ENCODE peak calls at places on chromosomes 3 and 15, in nine cellular contexts. One of them, this sample, is unnamed.

GRCh38 chr3:141373768-141374526 is 5.6 kb downstream of the ZBTB38 start:
- DNase-seq in GM12865: no peak
- DNase-seq in activated CD8-positive, alpha-beta memory T cell treated with anti-CD3 and anti-CD28 coated beads for 48 hours: no peak
- DNase-seq in MV-4-11: no peak
- DNase-seq in stimulated activated naive CD4-positive, alpha-beta T cell: no peak
- DNase-seq in lower lobe of right lung: no peak
- DNase-seq in COR-L47: no peak
- DNase-seq in stimulated activated effector memory CD8-positive, alpha-beta T cell treated with anti-CD3 and anti-CD28 coated beads, Interleukin-12 subunit alpha, Interleukin-12 subunit beta, amount 100 ng/mL, for 72 hours: no peak
- DNase-seq in mesendoderm: peak
- DNase-seq in this sample: no peak

GRCh38 chr3:79769234-79769633 is 1.4 kb upstream of the ROBO1 start:
- DNase-seq in GM12865: no peak
- DNase-seq in activated CD8-positive, alpha-beta memory T cell treated with anti-CD3 and anti-CD28 coated beads for 48 hours: no peak
- DNase-seq in MV-4-11: no peak
- DNase-seq in stimulated activated naive CD4-positive, alpha-beta T cell: no peak
- DNase-seq in lower lobe of right lung: no peak
- DNase-seq in COR-L47: no peak
- DNase-seq in stimulated activated effector memory CD8-positive, alpha-beta T cell treated with anti-CD3 and anti-CD28 coated beads, Interleukin-12 subunit alpha, Interleukin-12 subunit beta, amount 100 ng/mL, for 72 hours: no peak
- DNase-seq in mesendoderm: peak
- DNase-seq in this sample: no peak

GRCh38 chr3:31798840-31799239 is 182.2 kb downstream of the OSBPL10 start:
- DNase-seq in GM12865: no peak
- DNase-seq in activated CD8-positive, alpha-beta memory T cell treated with anti-CD3 and anti-CD28 coated beads for 48 hours: no peak
- DNase-seq in MV-4-11: no peak
- DNase-seq in stimulated activated naive CD4-positive, alpha-beta T cell: no peak
- DNase-seq in lower lobe of right lung: no peak
- DNase-seq in COR-L47: no peak
- DNase-seq in stimulated activated effector memory CD8-positive, alpha-beta T cell treated with anti-CD3 and anti-CD28 coated beads, Interleukin-12 subunit alpha, Interleukin-12 subunit beta, amount 100 ng/mL, for 72 hours: no peak
- DNase-seq in mesendoderm: no peak
- DNase-seq in this sample: no peak

GRCh38 chr15:70190965-70191364 is 93.2 kb upstream of the TLE3 start:
- DNase-seq in GM12865: no peak
- DNase-seq in activated CD8-positive, alpha-beta memory T cell treated with anti-CD3 and anti-CD28 coated beads for 48 hours: no peak
- DNase-seq in MV-4-11: no peak
- DNase-seq in stimulated activated naive CD4-positive, alpha-beta T cell: no peak
- DNase-seq in lower lobe of right lung: no peak
- DNase-seq in COR-L47: no peak
- DNase-seq in stimulated activated effector memory CD8-positive, alpha-beta T cell treated with anti-CD3 and anti-CD28 coated beads, Interleukin-12 subunit alpha, Interleukin-12 subunit beta, amount 100 ng/mL, for 72 hours: no peak
- DNase-seq in mesendoderm: peak
- DNase-seq in this sample: no peak

GRCh38 chr15:95921404-95921803 is 409.1 kb upstream of the NR2F2 start:
- DNase-seq in GM12865: no peak
- DNase-seq in activated CD8-positive, alpha-beta memory T cell treated with anti-CD3 and anti-CD28 coated beads for 48 hours: no peak
- DNase-seq in MV-4-11: no peak
- DNase-seq in stimulated activated naive CD4-positive, alpha-beta T cell: no peak
- DNase-seq in lower lobe of right lung: no peak
- DNase-seq in COR-L47: no peak
- DNase-seq in stimulated activated effector memory CD8-positive, alpha-beta T cell treated with anti-CD3 and anti-CD28 coated beads, Interleukin-12 subunit alpha, Interleukin-12 subunit beta, amount 100 ng/mL, for 72 hours: no peak
- DNase-seq in mesendoderm: no peak
- DNase-seq in this sample: no peak

GRCh38 chr15:59178151-59178705 is 28.4 kb upstream of the LDHAL6B start:
- DNase-seq in GM12865: no peak
- DNase-seq in activated CD8-positive, alpha-beta memory T cell treated with anti-CD3 and anti-CD28 coated beads for 48 hours: no peak
- DNase-seq in MV-4-11: no peak
- DNase-seq in stimulated activated naive CD4-positive, alpha-beta T cell: no peak
- DNase-seq in lower lobe of right lung: no peak
- DNase-seq in COR-L47: peak
- DNase-seq in stimulated activated effector memory CD8-positive, alpha-beta T cell treated with anti-CD3 and anti-CD28 coated beads, Interleukin-12 subunit alpha, Interleukin-12 subunit beta, amount 100 ng/mL, for 72 hours: no peak
- DNase-seq in mesendoderm: no peak
- DNase-seq in this sample: no peak

GRCh38 chr3:85342915-85343314 is 384.1 kb downstream of the CADM2 start:
- DNase-seq in GM12865: peak
- DNase-seq in activated CD8-positive, alpha-beta memory T cell treated with anti-CD3 and anti-CD28 coated beads for 48 hours: no peak
- DNase-seq in MV-4-11: no peak
- DNase-seq in stimulated activated naive CD4-positive, alpha-beta T cell: no peak
- DNase-seq in lower lobe of right lung: no peak
- DNase-seq in COR-L47: peak
- DNase-seq in stimulated activated effector memory CD8-positive, alpha-beta T cell treated with anti-CD3 and anti-CD28 coated beads, Interleukin-12 subunit alpha, Interleukin-12 subunit beta, amount 100 ng/mL, for 72 hours: no peak
- DNase-seq in mesendoderm: peak
- DNase-seq in this sample: no peak

GRCh38 chr3:157865449-157865862 is 240.8 kb downstream of the SHOX2 start:
- DNase-seq in GM12865: peak
- DNase-seq in activated CD8-positive, alpha-beta memory T cell treated with anti-CD3 and anti-CD28 coated beads for 48 hours: peak
- DNase-seq in MV-4-11: peak
- DNase-seq in stimulated activated naive CD4-positive, alpha-beta T cell: no peak
- DNase-seq in lower lobe of right lung: peak
- DNase-seq in COR-L47: peak
- DNase-seq in stimulated activated effector memory CD8-positive, alpha-beta T cell treated with anti-CD3 and anti-CD28 coated beads, Interleukin-12 subunit alpha, Interleukin-12 subunit beta, amount 100 ng/mL, for 72 hours: peak
- DNase-seq in mesendoderm: peak
- DNase-seq in this sample: peak

GRCh38 chr3:58383476-58383875 is 50.2 kb downstream of the PDHB start:
- DNase-seq in GM12865: no peak
- DNase-seq in activated CD8-positive, alpha-beta memory T cell treated with anti-CD3 and anti-CD28 coated beads for 48 hours: no peak
- DNase-seq in MV-4-11: no peak
- DNase-seq in stimulated activated naive CD4-positive, alpha-beta T cell: no peak
- DNase-seq in lower lobe of right lung: no peak
- DNase-seq in COR-L47: no peak
- DNase-seq in stimulated activated effector memory CD8-positive, alpha-beta T cell treated with anti-CD3 and anti-CD28 coated beads, Interleukin-12 subunit alpha, Interleukin-12 subunit beta, amount 100 ng/mL, for 72 hours: no peak
- DNase-seq in mesendoderm: no peak
- DNase-seq in this sample: no peak

GRCh38 chr3:81868597-81868996 is 107.2 kb upstream of the GBE1 start:
- DNase-seq in GM12865: no peak
- DNase-seq in activated CD8-positive, alpha-beta memory T cell treated with anti-CD3 and anti-CD28 coated beads for 48 hours: no peak
- DNase-seq in MV-4-11: no peak
- DNase-seq in stimulated activated naive CD4-positive, alpha-beta T cell: no peak
- DNase-seq in lower lobe of right lung: no peak
- DNase-seq in COR-L47: no peak
- DNase-seq in stimulated activated effector memory CD8-positive, alpha-beta T cell treated with anti-CD3 and anti-CD28 coated beads, Interleukin-12 subunit alpha, Interleukin-12 subunit beta, amount 100 ng/mL, for 72 hours: no peak
- DNase-seq in mesendoderm: no peak
- DNase-seq in this sample: no peak

GRCh38 chr3:167714871-167715270 is 19.8 kb downstream of the PDCD10 start:
- DNase-seq in GM12865: no peak
- DNase-seq in activated CD8-positive, alpha-beta memory T cell treated with anti-CD3 and anti-CD28 coated beads for 48 hours: no peak
- DNase-seq in MV-4-11: no peak
- DNase-seq in stimulated activated naive CD4-positive, alpha-beta T cell: no peak
- DNase-seq in lower lobe of right lung: no peak
- DNase-seq in COR-L47: no peak
- DNase-seq in stimulated activated effector memory CD8-positive, alpha-beta T cell treated with anti-CD3 and anti-CD28 coated beads, Interleukin-12 subunit alpha, Interleukin-12 subunit beta, amount 100 ng/mL, for 72 hours: no peak
- DNase-seq in mesendoderm: no peak
- DNase-seq in this sample: no peak

GRCh38 chr3:121362035-121362734 is 183.6 kb downstream of the POLQ start:
- DNase-seq in GM12865: peak
- DNase-seq in activated CD8-positive, alpha-beta memory T cell treated with anti-CD3 and anti-CD28 coated beads for 48 hours: no peak
- DNase-seq in MV-4-11: no peak
- DNase-seq in stimulated activated naive CD4-positive, alpha-beta T cell: no peak
- DNase-seq in lower lobe of right lung: no peak
- DNase-seq in COR-L47: no peak
- DNase-seq in stimulated activated effector memory CD8-positive, alpha-beta T cell treated with anti-CD3 and anti-CD28 coated beads, Interleukin-12 subunit alpha, Interleukin-12 subunit beta, amount 100 ng/mL, for 72 hours: no peak
- DNase-seq in mesendoderm: no peak
- DNase-seq in this sample: no peak

GRCh38 chr3:70064194-70064787 is 64.8 kb downstream of the SAMMSON start:
- DNase-seq in GM12865: peak
- DNase-seq in activated CD8-positive, alpha-beta memory T cell treated with anti-CD3 and anti-CD28 coated beads for 48 hours: no peak
- DNase-seq in MV-4-11: peak
- DNase-seq in stimulated activated naive CD4-positive, alpha-beta T cell: peak
- DNase-seq in lower lobe of right lung: no peak
- DNase-seq in COR-L47: no peak
- DNase-seq in stimulated activated effector memory CD8-positive, alpha-beta T cell treated with anti-CD3 and anti-CD28 coated beads, Interleukin-12 subunit alpha, Interleukin-12 subunit beta, amount 100 ng/mL, for 72 hours: no peak
- DNase-seq in mesendoderm: peak
- DNase-seq in this sample: no peak

GRCh38 chr3:10702961-10703740 is 112.9 kb upstream of the SLC6A11 start:
- DNase-seq in GM12865: no peak
- DNase-seq in activated CD8-positive, alpha-beta memory T cell treated with anti-CD3 and anti-CD28 coated beads for 48 hours: no peak
- DNase-seq in MV-4-11: no peak
- DNase-seq in stimulated activated naive CD4-positive, alpha-beta T cell: no peak
- DNase-seq in lower lobe of right lung: no peak
- DNase-seq in COR-L47: no peak
- DNase-seq in stimulated activated effector memory CD8-positive, alpha-beta T cell treated with anti-CD3 and anti-CD28 coated beads, Interleukin-12 subunit alpha, Interleukin-12 subunit beta, amount 100 ng/mL, for 72 hours: no peak
- DNase-seq in mesendoderm: peak
- DNase-seq in this sample: no peak

This sample was measured in GM12892.